ENCODE peak calls at places on chromosomes 11 and 22, in five cellular contexts. C, A, X, U and H are unnamed samples.
A peak's percentile ranks its signal among the peaks of the same experiment; 100 is the strongest.

GRCh38 chr11:45606514-45607024 is 58.9 kb downstream of the CHST1 start:
- DNase-seq in C (no peak), A (peak; percentile 81), X (peak; percentile 84), U (no peak), H (peak; percentile 80)

GRCh38 chr11:65445101-65445603 is 22.6 kb downstream of the NEAT1 start:
- DNase-seq in C (peak; percentile 85), A (no peak), X (no peak), U (no peak), H (no peak)

GRCh38 chr11:6413791-6414231 is 5.1 kb downstream of the APBB1 start:
- DNase-seq in C (no peak), A (no peak), X (no peak), U (no peak), H (no peak)

GRCh38 chr22:43996170-43996980 is 27.7 kb upstream of the PARVB start:
- DNase-seq in C (no peak), A (no peak), X (no peak), U (no peak), H (no peak)

GRCh38 chr22:23547818-23548500 is 32.1 kb downstream of the IGLL1 start:
- DNase-seq in C (no peak), A (no peak), X (no peak), U (no peak), H (no peak)

GRCh38 chr11:100855466-100856067 is 168.5 kb downstream of the ARHGAP42 start:
- DNase-seq in C (peak; percentile 66), A (no peak), X (no peak), U (no peak), H (no peak)

GRCh38 chr11:76660533-76661305 is 9.8 kb downstream of the LRRC32 start:
- DNase-seq in C (no peak), A (no peak), X (no peak), U (peak; percentile 99), H (no peak)

GRCh38 chr22:50296658-50297490 is 10.6 kb downstream of the PLXNB2 start:
- DNase-seq in C (no peak), A (no peak), X (no peak), U (no peak), H (no peak)

GRCh38 chr22:21698430-21699329 is 32.9 kb downstream of the PPIL2 start:
- DNase-seq in C (peak; percentile 56), A (peak; percentile 57), X (no peak), U (no peak), H (no peak)

GRCh38 chr11:3995949-3996554 is 98.5 kb upstream of the RRM1 start:
- DNase-seq in C (peak; percentile 66), A (no peak), X (no peak), U (no peak), H (no peak)

GRCh38 chr11:70090989-70091388 is 12.9 kb downstream of the ANO1 start:
- DNase-seq in C (no peak), A (no peak), X (no peak), U (no peak), H (no peak)

GRCh38 chr11:66454828-66455227 is 11.9 kb upstream of the PELI3 start:
- DNase-seq in C (no peak), A (no peak), X (no peak), U (no peak), H (no peak)

GRCh38 chr22:39528080-39528661 is 4.4 kb downstream of the RPS19BP1 start:
- DNase-seq in C (peak; percentile 43), A (no peak), X (no peak), U (peak; percentile 98), H (no peak)

GRCh38 chr11:57406337-57406904 is 16.0 kb upstream of the PRG2 start:
- DNase-seq in C (no peak), A (no peak), X (no peak), U (peak; percentile 50), H (no peak)

GRCh38 chr11:114525682-114526081 is 34.0 kb downstream of the NXPE1 start:
- DNase-seq in C (no peak), A (no peak), X (no peak), U (no peak), H (no peak)

GRCh38 chr11:116459233-116459632 is 313.6 kb downstream of the BUD13 start:
- DNase-seq in C (no peak), A (no peak), X (no peak), U (no peak), H (no peak)

GRCh38 chr11:65439331-65440181 is 17.0 kb downstream of the NEAT1 start:
- DNase-seq in C (peak; percentile 76), A (no peak), X (no peak), U (no peak), H (no peak)

GRCh38 chr11:58813693-58814092 is 30.8 kb downstream of the GLYATL2 start:
- DNase-seq in C (no peak), A (no peak), X (no peak), U (no peak), H (no peak)

GRCh38 chr11:101010899-101011298 is 118.7 kb downstream of the PGR start:
- DNase-seq in C (no peak), A (peak; percentile 46), X (no peak), U (no peak), H (no peak)

GRCh38 chr11:44936527-44936926 is 14.2 kb downstream of the TP53I11 start:
- DNase-seq in C (peak; percentile 78), A (peak; percentile 81), X (peak; percentile 98), U (peak; percentile 72), H (peak; percentile 88)

GRCh38 chr11:96001037-96001436 is 77.1 kb upstream of the MTMR2 start:
- DNase-seq in C (no peak), A (no peak), X (no peak), U (no peak), H (no peak)

DNA sequence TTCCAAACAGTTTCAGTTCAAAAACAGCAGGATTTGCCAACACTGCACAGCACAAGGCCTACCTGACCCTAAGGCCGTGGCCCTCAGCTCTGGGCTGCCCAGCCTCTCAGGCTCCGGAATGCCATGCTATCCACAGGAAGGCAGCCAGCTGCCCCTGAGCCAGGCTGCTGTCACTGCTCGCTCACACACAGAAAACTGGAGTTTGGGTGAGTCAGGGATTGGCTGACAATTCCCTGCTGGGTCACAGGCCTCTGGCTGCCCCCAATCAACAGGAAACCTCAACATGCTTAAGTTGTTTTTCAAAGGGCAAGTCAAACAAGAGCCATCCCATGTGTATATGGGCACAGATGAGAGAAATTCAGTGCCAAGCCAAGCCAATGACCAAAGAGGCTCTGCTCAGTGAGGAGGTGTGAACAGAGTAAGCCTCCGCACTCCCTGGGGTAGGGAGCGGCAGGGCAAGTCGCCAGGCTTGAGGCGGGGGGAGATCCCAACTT is 50.2 kb downstream of the RPL27A start:
- DNase-seq in C (peak; percentile 75), A (no peak), X (no peak), U (no peak), H (no peak)
- H3K27ac ChIP-seq in C (peak overlapping the region; percentile 36), A (no peak overlapping the region), X (no peak overlapping the region), U (no peak overlapping the region), H (no peak overlapping the region)

GRCh38 chr11:10522921-10523320 is 18.1 kb downstream of the RNF141 start:
- DNase-seq in C (no peak), A (no peak), X (no peak), U (no peak), H (no peak)
- H2BK120ac ChIP-seq in C (no peak overlapping the region), A (no peak overlapping the region), X (no peak overlapping the region), U (no peak overlapping the region), H (no peak overlapping the region)

GRCh38 chr11:120331301-120331966 is 4.8 kb upstream of the ARHGEF12 start:
- DNase-seq in C (peak; percentile 89), A (no peak), X (no peak), U (peak; percentile 65), H (no peak)
- H2BK12ac ChIP-seq in C (no peak overlapping the region), A (no peak overlapping the region), X (no peak overlapping the region), U (no peak overlapping the region), H (no peak overlapping the region)

GRCh38 chr11:34313099-34313517 is 44.7 kb downstream of the ABTB2 start:
- DNase-seq in C (no peak), A (peak; percentile 37), X (no peak), U (no peak), H (no peak)
- H3K27ac ChIP-seq in C (no peak overlapping the region), A (no peak overlapping the region), X (no peak overlapping the region), U (no peak overlapping the region), H (no peak overlapping the region)

DNA sequence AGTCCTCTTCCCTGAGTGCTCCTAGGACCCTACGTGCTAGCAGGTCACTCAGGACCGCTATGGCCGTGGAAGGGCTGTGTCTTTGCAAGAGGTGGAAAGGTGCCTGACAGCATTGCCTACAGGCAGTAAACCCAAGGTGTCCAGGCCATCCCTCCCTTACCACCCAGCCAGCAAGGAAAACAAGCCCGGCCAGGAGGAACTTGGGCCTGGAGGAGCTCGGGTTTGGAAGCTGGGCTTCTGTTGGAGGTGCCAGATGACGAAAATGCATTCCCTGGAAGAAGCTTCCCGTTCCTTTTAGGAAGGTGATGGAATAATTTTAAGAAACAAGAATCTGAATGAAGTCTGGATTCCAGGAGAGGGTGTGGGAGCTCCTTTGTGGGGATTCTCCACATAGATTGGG is 23.6 kb downstream of the FBLN1 start:
- DNase-seq in C (no peak), A (no peak), X (no peak), U (no peak), H (no peak)
- H2BK120ac ChIP-seq in C (no peak overlapping the region), A (no peak overlapping the region), X (no peak overlapping the region), U (no peak overlapping the region), H (no peak overlapping the region)

GRCh38 chr22:46652930-46653331 is 32.7 kb downstream of the GRAMD4 start:
- DNase-seq in C (peak; percentile 25), A (no peak), X (no peak), U (no peak), H (no peak)

GRCh38 chr22:46650078-46650810 is 30.1 kb downstream of the GRAMD4 start:
- DNase-seq in C (no peak), A (no peak), X (no peak), U (no peak), H (no peak)

GRCh38 chr22:46649176-46650077 is 29.2 kb downstream of the GRAMD4 start:
- DNase-seq in C (no peak), A (no peak), X (no peak), U (no peak), H (no peak)

GRCh38 chr22:46652081-46652929 is 32.1 kb downstream of the GRAMD4 start:
- DNase-seq in C (peak; percentile 15), A (no peak), X (no peak), U (no peak), H (no peak)

GRCh38 chr22:46651316-46651715 is 31.1 kb downstream of the GRAMD4 start:
- DNase-seq in C (no peak), A (no peak), X (no peak), U (no peak), H (no peak)
- H2BK12ac ChIP-seq in C (no peak overlapping the region), A (no peak overlapping the region), X (peak overlapping the region; percentile 9), U (no peak overlapping the region), H (no peak overlapping the region)

GRCh38 chr22:38175206-38176118 is 6.2 kb downstream of the PLA2G6 start:
- DNase-seq in C (no peak), A (no peak), X (no peak), U (no peak), H (no peak)

GRCh38 chr22:38172016-38172431 is 9.6 kb downstream of the PLA2G6 start:
- DNase-seq in C (no peak), A (no peak), X (no peak), U (no peak), H (no peak)

GRCh38 chr22:38174626-38175025 is 7.0 kb downstream of the PLA2G6 start:
- DNase-seq in C (no peak), A (no peak), X (no peak), U (no peak), H (no peak)

GRCh38 chr22:38172489-38173155 is 9.0 kb downstream of the PLA2G6 start:
- DNase-seq in C (no peak), A (no peak), X (no peak), U (no peak), H (no peak)

GRCh38 chr22:38173156-38173906 is 8.3 kb downstream of the PLA2G6 start:
- DNase-seq in C (no peak), A (no peak), X (no peak), U (no peak), H (no peak)
- H3K27ac ChIP-seq in C (no peak overlapping the region), A (no peak overlapping the region), X (no peak overlapping the region), U (no peak overlapping the region), H (no peak overlapping the region)

GRCh38 chr11:128458316-128458715 is 129.0 kb downstream of the ETS1 start:
- DNase-seq in C (peak; percentile 87), A (no peak), X (no peak), U (no peak), H (no peak)
- H2BK120ac ChIP-seq in C (no peak overlapping the region), A (no peak overlapping the region), X (no peak overlapping the region), U (no peak overlapping the region), H (no peak overlapping the region)